ENCODE peak calls at places on chromosomes 6 and 20, in ten cellular contexts. Q is lung; F is GM12865; W is breast epithelium; D is psoas muscle; R is CD8-positive, alpha-beta T cell; N is cardiac muscle cell; E is tibial artery; H is OCI-LY7; I is ovary. A is an unnamed sample.

GRCh38 chr6:142740449-142740848 is 204.5 kb downstream of the HIVEP2 start:
- DNase-seq in Q (no peak), F (no peak), W (no peak), D (no peak), R (no peak), N (no peak), E (no peak), H (no peak), I (no peak), A (no peak)

GRCh38 chr6:82569022-82569421 is 205.4 kb downstream of the TPBG start:
- DNase-seq in Q (no peak), F (no peak), W (no peak), D (no peak), R (no peak), N (no peak), E (no peak), H (no peak), I (no peak), A (no peak)

GRCh38 chr20:48631114-48632016 is 196.4 kb downstream of the PREX1 start:
- DNase-seq in Q (no peak), F (no peak), W (no peak), D (no peak), R (no peak), N (peak), E (no peak), H (no peak), I (no peak), A (no peak)

GRCh38 chr6:148455674-148456559 is 113.3 kb downstream of the SASH1 start:
- DNase-seq in Q (no peak), F (no peak), W (no peak), D (no peak), R (no peak), N (no peak), E (no peak), H (no peak), I (no peak), A (no peak)

GRCh38 chr6:32666420-32667300 is at the start of gene HLA-DQB1:
- DNase-seq in Q (no peak), F (peak), W (no peak), D (no peak), R (peak), N (peak), E (no peak), H (peak), I (no peak), A (no peak)

GRCh38 chr20:14507711-14508110 is 170.3 kb upstream of the FLRT3 start:
- DNase-seq in Q (no peak), F (peak), W (no peak), D (no peak), R (no peak), N (no peak), E (no peak), H (no peak), I (no peak), A (no peak)

GRCh38 chr6:166578536-166579233 is 7.8 kb downstream of the RAMACL start:
- DNase-seq in Q (no peak), F (no peak), W (no peak), D (no peak), R (peak), N (no peak), E (no peak), H (no peak), I (no peak), A (no peak)

GRCh38 chr20:49562341-49563014 is 5.5 kb downstream of the PTGIS start:
- DNase-seq in Q (peak), F (no peak), W (peak), D (peak), R (no peak), N (peak), E (peak), H (no peak), I (peak), A (no peak)

GRCh38 chr20:59576216-59576953 is 28.0 kb upstream of the PHACTR3 start:
- DNase-seq in Q (no peak), F (no peak), W (no peak), D (no peak), R (no peak), N (no peak), E (peak), H (no peak), I (no peak), A (no peak)

GRCh38 chr20:36676701-36677421 is 30.9 kb upstream of the SLA2 start:
- DNase-seq in Q (no peak), F (no peak), W (no peak), D (no peak), R (no peak), N (no peak), E (no peak), H (no peak), I (no peak), A (no peak)

GRCh38 chr6:73774311-73774766 is 78.3 kb downstream of the CD109 start:
- DNase-seq in Q (no peak), F (peak), W (no peak), D (no peak), R (no peak), N (peak), E (no peak), H (no peak), I (no peak), A (no peak)

GRCh38 chr20:56574531-56575142 is 41.6 kb downstream of the FAM209B start:
- DNase-seq in Q (no peak), F (no peak), W (no peak), D (no peak), R (no peak), N (peak), E (no peak), H (no peak), I (no peak), A (no peak)

GRCh38 chr20:24840121-24840713 is 108.9 kb upstream of the CST7 start:
- DNase-seq in Q (no peak), F (peak), W (no peak), D (no peak), R (no peak), N (no peak), E (no peak), H (no peak), I (no peak), A (no peak)

GRCh38 chr6:141653590-141653989 is 479.1 kb upstream of the GJE1 start:
- DNase-seq in Q (no peak), F (no peak), W (no peak), D (no peak), R (no peak), N (peak), E (no peak), H (no peak), I (no peak), A (no peak)

GRCh38 chr6:33634203-33634727 is 13.1 kb downstream of the ITPR3 start:
- DNase-seq in Q (peak), F (no peak), W (no peak), D (no peak), R (no peak), N (no peak), E (no peak), H (no peak), I (peak), A (peak)

GRCh38 chr6:53064726-53065265 is 408 bp upstream of the FBXO9 start:
- DNase-seq in Q (peak), F (peak), W (peak), D (peak), R (peak), N (peak), E (peak), H (peak), I (peak), A (peak)

GRCh38 chr6:45965007-45965406 is 50.7 kb downstream of the CLIC5 start:
- DNase-seq in Q (no peak), F (no peak), W (no peak), D (no peak), R (no peak), N (peak), E (no peak), H (no peak), I (no peak), A (no peak)

GRCh38 chr20:8740265-8740664 is 328.6 kb upstream of the PLCB4 start:
- DNase-seq in Q (no peak), F (peak), W (no peak), D (no peak), R (no peak), N (no peak), E (no peak), H (no peak), I (no peak), A (no peak)

GRCh38 chr6:141326426-141326825 is 806.3 kb upstream of the GJE1 start:
- DNase-seq in Q (no peak), F (peak), W (no peak), D (peak), R (no peak), N (peak), E (no peak), H (no peak), I (no peak), A (no peak)

GRCh38 chr20:20547221-20547875 is 165.1 kb downstream of the RALGAPA2 start:
- DNase-seq in Q (no peak), F (peak), W (no peak), D (no peak), R (no peak), N (peak), E (no peak), H (peak), I (no peak), A (no peak)

GRCh38 chr20:16145919-16146318 is 427.3 kb downstream of the KIF16B start:
- DNase-seq in Q (no peak), F (no peak), W (no peak), D (no peak), R (no peak), N (no peak), E (no peak), H (no peak), I (no peak), A (no peak)

GRCh38 chr6:53410508-53411258 is 61.9 kb upstream of the ELOVL5 start:
- DNase-seq in Q (peak), F (peak), W (no peak), D (peak), R (peak), N (peak), E (no peak), H (peak), I (peak), A (peak)

GRCh38 chr6:45419574-45420082 is 41.9 kb upstream of the SUPT3H start:
- DNase-seq in Q (peak), F (peak), W (peak), D (peak), R (peak), N (peak), E (peak), H (peak), I (peak), A (peak)

GRCh38 chr20:60883517-60883916 is 368.5 kb upstream of the CDH4 start:
- DNase-seq in Q (no peak), F (no peak), W (no peak), D (no peak), R (no peak), N (no peak), E (no peak), H (no peak), I (no peak), A (no peak)

GRCh38 chr6:122712093-122712863 is 67.2 kb upstream of the FABP7 start:
- DNase-seq in Q (no peak), F (no peak), W (no peak), D (no peak), R (no peak), N (no peak), E (no peak), H (no peak), I (no peak), A (no peak)

GRCh38 chr20:42556575-42556974 is 633.1 kb downstream of the PTPRT start:
- DNase-seq in Q (no peak), F (no peak), W (no peak), D (no peak), R (no peak), N (no peak), E (no peak), H (no peak), I (no peak), A (no peak)

GRCh38 chr20:48538058-48538825 is 289.6 kb downstream of the PREX1 start:
- DNase-seq in Q (peak), F (no peak), W (no peak), D (no peak), R (no peak), N (peak), E (no peak), H (no peak), I (peak), A (no peak)

GRCh38 chr6:46684771-46685170 is 2.9 kb upstream of the TDRD6 start:
- DNase-seq in Q (no peak), F (no peak), W (no peak), D (no peak), R (no peak), N (peak), E (no peak), H (no peak), I (no peak), A (no peak)

GRCh38 chr20:39312107-39312506 is 350.0 kb downstream of the DHX35 start:
- DNase-seq in Q (no peak), F (no peak), W (no peak), D (no peak), R (no peak), N (no peak), E (no peak), H (no peak), I (no peak), A (no peak)

GRCh38 chr6:87250019-87250418 is 72.4 kb upstream of the SMIM8 start:
- DNase-seq in Q (no peak), F (no peak), W (no peak), D (no peak), R (no peak), N (no peak), E (no peak), H (no peak), I (no peak), A (no peak)

GRCh38 chr20:43542674-43543073 is 16.2 kb upstream of the SGK2 start:
- DNase-seq in Q (no peak), F (no peak), W (no peak), D (no peak), R (no peak), N (no peak), E (no peak), H (no peak), I (no peak), A (no peak)

GRCh38 chr6:31055401-31055800 is 45.1 kb downstream of the MUC22 start:
- DNase-seq in Q (no peak), F (no peak), W (no peak), D (no peak), R (no peak), N (no peak), E (no peak), H (no peak), I (no peak), A (no peak)

DNA sequence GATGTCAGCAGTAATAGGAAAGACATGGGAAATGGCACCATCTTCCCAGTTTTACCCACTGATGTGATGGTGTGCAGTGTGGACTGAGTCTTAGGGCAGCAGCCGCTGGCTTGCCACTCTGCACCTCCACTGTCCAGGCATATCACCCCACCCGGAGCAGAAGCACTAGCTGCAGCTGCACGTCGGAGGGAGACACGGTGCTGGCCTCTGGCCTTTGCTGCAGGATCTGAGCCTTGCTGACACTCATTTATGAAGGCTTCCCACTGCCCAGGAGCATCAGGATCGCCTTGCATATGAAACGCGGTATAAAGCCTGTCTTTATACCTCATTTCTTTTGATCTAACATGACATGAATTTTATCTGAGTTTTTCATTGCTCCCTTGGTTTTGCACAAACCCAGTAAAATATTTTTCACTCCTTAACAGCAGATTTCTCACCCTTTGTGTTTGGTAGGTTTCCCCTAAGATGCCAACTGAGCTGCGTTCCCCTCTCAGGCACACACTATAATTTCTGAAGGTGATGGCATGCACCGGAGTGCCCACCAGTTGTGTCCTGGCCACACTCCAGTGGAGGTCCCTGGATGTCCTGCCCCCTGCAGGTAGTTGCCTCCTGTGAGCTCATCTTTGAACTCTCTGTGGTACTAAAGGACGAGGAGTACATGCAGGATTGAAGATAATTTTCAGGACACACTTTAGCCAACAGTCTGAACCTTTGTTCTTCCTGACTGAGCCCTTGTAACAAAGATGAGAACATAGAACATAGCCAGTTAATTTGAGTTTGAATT is 8.9 kb upstream of the EXOC2 start:
- DNase-seq in Q (no peak), F (no peak), W (no peak), D (no peak), R (no peak), N (no peak), E (no peak), H (peak), I (no peak), A (no peak)
- TF ChIP-seq CTCF in Q (no peak), F (peak), W (no peak), D (no peak), R (no peak), N (peak), E (no peak), H (peak), I (no peak), A (no peak)

DNA sequence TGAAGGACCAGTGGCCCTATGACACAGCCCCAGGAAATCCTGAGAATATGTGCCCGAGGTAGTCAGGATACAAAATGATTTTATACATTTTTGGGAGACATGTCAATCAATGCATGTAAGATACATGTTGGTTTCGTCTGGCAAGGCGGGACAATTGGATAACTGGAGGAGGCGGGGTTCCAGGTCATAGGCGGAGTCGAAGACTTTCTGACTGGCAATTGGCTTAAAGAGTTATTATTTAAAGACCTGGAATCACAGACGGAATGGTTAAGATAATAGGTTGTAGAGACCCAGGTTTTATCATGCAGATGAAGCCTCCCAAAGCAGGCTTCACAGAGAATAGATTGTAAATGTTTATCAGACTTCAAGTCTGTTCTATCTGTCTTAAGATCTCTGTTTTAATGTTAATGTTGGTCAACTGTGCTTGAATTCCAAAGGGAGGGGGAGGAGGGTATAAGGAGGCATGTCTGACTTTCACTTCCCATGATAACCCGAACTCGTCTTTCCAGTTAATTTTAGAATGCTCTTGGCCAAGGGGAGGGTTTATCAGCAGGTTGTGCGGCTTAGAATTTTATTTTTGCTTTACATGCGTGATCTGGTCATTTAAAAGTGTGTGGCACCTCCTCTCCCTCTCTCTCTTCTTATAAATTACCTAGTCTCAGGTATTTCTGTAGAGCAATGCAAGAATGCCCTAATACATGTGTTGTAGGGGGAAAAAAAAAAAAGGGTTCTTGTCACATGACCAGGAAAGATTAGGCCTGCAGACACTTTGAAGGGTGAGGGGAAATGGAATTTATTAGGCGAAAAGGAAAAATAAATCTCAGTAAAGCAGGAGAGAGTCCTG is 230.7 kb downstream of the NFATC2 start:
- DNase-seq in Q (no peak), F (no peak), W (no peak), D (no peak), R (no peak), N (no peak), E (no peak), H (no peak), I (no peak), A (no peak)
- TF ChIP-seq CTCF in Q (no peak), F (no peak), W (no peak), D (no peak), R (no peak), N (no peak), E (no peak), H (no peak), I (no peak), A (no peak)

GRCh38 chr6:152232494-152233151 is 404.5 kb downstream of the SYNE1 start:
- DNase-seq in Q (no peak), F (no peak), W (no peak), D (no peak), R (no peak), N (peak), E (no peak), H (no peak), I (no peak), A (no peak)
- TF ChIP-seq CTCF in Q (no peak), F (no peak), W (no peak), D (no peak), R (no peak), N (peak), E (no peak), H (peak), I (no peak), A (no peak)

DNA sequence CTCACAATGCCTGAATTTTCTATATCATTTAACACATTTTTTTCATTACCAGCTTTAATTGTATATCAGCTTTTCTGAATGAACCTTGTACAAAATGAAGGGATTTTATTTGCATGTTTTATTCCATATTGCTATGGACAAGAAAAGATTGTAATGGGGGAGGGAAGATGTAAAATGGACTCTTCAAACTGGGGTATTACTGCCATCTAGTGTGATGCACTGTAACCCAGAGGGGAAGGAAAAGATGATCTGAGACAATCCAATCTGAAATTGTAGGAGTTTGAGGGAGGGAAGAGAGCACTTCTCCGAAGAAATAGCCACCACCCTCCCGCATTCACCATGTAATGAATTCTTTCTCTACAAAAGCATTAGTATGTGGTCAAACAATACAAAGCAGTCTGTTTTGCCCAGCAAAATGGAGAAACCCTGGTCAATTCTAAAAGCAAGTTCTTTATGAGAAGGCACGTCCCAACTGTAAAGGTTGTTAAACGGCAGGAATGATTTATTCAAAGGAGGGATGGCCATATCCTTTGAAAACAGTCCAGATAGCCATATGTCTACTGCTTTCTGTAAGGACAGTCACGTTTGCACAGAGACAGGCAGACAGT is 679.5 kb upstream of the NRSN1 start:
- DNase-seq in Q (no peak), F (peak), W (no peak), D (no peak), R (no peak), N (peak), E (no peak), H (no peak), I (no peak), A (no peak)
- TF ChIP-seq CTCF in Q (no peak), F (peak), W (peak), D (peak), R (no peak), N (peak), E (peak), H (peak), I (no peak), A (no peak)

GRCh38 chr6:151911401-151911800 is 103.9 kb downstream of the ESR1 start:
- DNase-seq in Q (no peak), F (no peak), W (no peak), D (no peak), R (no peak), N (no peak), E (no peak), H (no peak), I (no peak), A (no peak)
- TF ChIP-seq CTCF in Q (no peak), F (no peak), W (no peak), D (no peak), R (no peak), N (no peak), E (no peak), H (no peak), I (no peak), A (no peak)

DNA sequence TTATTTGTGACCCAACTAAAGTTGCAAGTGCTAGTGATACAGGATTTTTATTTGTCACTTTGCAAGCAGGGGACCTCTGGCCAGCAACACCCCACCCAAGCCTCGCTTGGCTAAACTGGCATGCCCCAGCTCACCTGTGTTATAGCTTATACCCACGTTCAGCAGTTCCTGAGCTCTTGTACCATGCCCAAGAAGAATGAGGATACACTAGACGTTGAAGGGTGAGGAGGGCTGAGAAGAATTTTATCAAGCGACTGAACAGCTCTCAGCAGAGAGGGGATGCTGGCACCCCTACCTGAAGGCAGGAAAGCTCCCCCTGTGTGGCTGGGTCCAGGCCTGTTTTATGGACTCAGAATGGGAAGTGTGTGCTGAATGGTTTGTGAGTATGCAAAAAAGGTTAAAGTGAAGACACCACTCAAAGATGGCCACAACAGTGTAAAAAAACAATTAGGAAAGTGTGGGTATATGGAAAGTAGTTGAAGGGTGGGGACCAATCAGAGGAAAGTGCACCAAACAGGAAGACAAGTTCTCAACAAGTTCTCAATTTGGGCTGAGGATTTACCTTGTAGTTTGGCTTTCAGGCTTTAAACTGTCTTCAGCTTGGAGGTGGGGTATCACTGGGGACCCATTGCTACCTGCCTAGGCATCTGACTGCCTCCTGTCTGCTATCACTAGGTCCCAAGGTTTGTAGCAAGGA is 14.9 kb downstream of the BTN2A1 start:
- DNase-seq in Q (no peak), F (peak), W (no peak), D (no peak), R (no peak), N (no peak), E (no peak), H (peak), I (no peak), A (no peak)
- TF ChIP-seq CTCF in Q (no peak), F (no peak), W (no peak), D (no peak), R (no peak), N (no peak), E (no peak), H (no peak), I (no peak), A (no peak)